ENCODE peak calls at places on chromosomes 2 and 18, in seven cellular contexts. Y, T, O, L, Z, U and F are unnamed samples.

GRCh38 chr2:9018109-9018508 is 14.6 kb upstream of the MBOAT2 start:
- DNase-seq in Y (no peak), T (no peak), O (no peak), L (no peak), Z (no peak), U (no peak), F (no peak)

GRCh38 chr2:13230221-13230620 is 513.5 kb downstream of the TRIB2 start:
- DNase-seq in Y (no peak), T (no peak), O (peak), L (no peak), Z (no peak), U (no peak), F (no peak)

GRCh38 chr2:108589786-108590185 is 55.5 kb downstream of the LIMS1 start:
- DNase-seq in Y (no peak), T (no peak), O (no peak), L (no peak), Z (no peak), U (no peak), F (no peak)

GRCh38 chr2:118185210-118186109 is 97.2 kb downstream of the INSIG2 start:
- DNase-seq in Y (peak), T (peak), O (peak), L (peak), Z (peak), U (no peak), F (peak)

GRCh38 chr18:24254071-24254470 is 115.2 kb downstream of the CABYR start:
- DNase-seq in Y (no peak), T (no peak), O (no peak), L (no peak), Z (no peak), U (no peak), F (no peak)

GRCh38 chr18:76491801-76492668 is 3.0 kb downstream of the ZNF516 start:
- DNase-seq in Y (peak), T (peak), O (peak), L (peak), Z (no peak), U (no peak), F (peak)

GRCh38 chr2:160352492-160352891 is 141.1 kb downstream of the RBMS1 start:
- DNase-seq in Y (no peak), T (no peak), O (no peak), L (peak), Z (no peak), U (no peak), F (no peak)

GRCh38 chr18:28690100-28690499 is 513.2 kb upstream of the CDH2 start:
- DNase-seq in Y (no peak), T (no peak), O (no peak), L (no peak), Z (no peak), U (no peak), F (no peak)

GRCh38 chr18:57789759-57790158 is 13.4 kb downstream of the ATP8B1 start:
- DNase-seq in Y (no peak), T (no peak), O (no peak), L (no peak), Z (no peak), U (no peak), F (no peak)